ENCODE peak calls at places on chromosome 18, in nine cellular contexts. T is HCT116, A is GM23338, W is HepG2, G is GM12878, J is Panc1, M is K562, O is A549, N is SK-N-SH. R is an unnamed sample.

GRCh38 chr18:21484851-21485636 is 115.5 kb downstream of the ESCO1 start:
- DNase-seq in T (no peak), A (no peak), W (no peak), G (no peak), J (no peak), M (no peak), O (no peak), N (no peak), R (no peak)

GRCh38 chr18:61173579-61173978 is 159.7 kb upstream of the CDH20 start:
- DNase-seq in T (no peak), A (no peak), W (no peak), G (no peak), J (no peak), M (no peak), O (no peak), N (no peak), R (no peak)

GRCh38 chr18:13605477-13605876 is 120.9 kb downstream of the FAM210A start:
- DNase-seq in T (no peak), A (no peak), W (no peak), G (no peak), J (no peak), M (no peak), O (no peak), N (no peak), R (no peak)

GRCh38 chr18:23958036-23958435 is 56.5 kb upstream of the TTC39C start:
- DNase-seq in T (no peak), A (no peak), W (no peak), G (no peak), J (no peak), M (no peak), O (no peak), N (no peak), R (no peak)

GRCh38 chr18:5630057-5630765 is 86.4 kb upstream of the EPB41L3 start:
- DNase-seq in T (no peak), A (peak), W (no peak), G (no peak), J (no peak), M (peak), O (peak), N (peak), R (no peak)

GRCh38 chr18:8536226-8536625 is 73.0 kb upstream of the RAB12 start:
- DNase-seq in T (no peak), A (peak), W (no peak), G (no peak), J (no peak), M (no peak), O (peak), N (peak), R (no peak)

GRCh38 chr18:62179213-62179612 is 7.6 kb downstream of the PIGN start:
- DNase-seq in T (no peak), A (no peak), W (no peak), G (no peak), J (no peak), M (no peak), O (no peak), N (no peak), R (no peak)

GRCh38 chr18:76736309-76736708 is 86.0 kb upstream of the ZNF236 start:
- DNase-seq in T (no peak), A (no peak), W (no peak), G (no peak), J (no peak), M (no peak), O (no peak), N (no peak), R (no peak)

GRCh38 chr18:58645398-58645797 is 16.5 kb upstream of the ALPK2 start:
- DNase-seq in T (no peak), A (no peak), W (no peak), G (no peak), J (no peak), M (no peak), O (no peak), N (no peak), R (no peak)

GRCh38 chr18:24930974-24931373 is 421.0 kb downstream of the ZNF521 start:
- DNase-seq in T (no peak), A (peak), W (peak), G (no peak), J (no peak), M (no peak), O (no peak), N (no peak), R (no peak)

GRCh38 chr18:31447530-31448191 is at the start of gene DSG3:
- DNase-seq in T (no peak), A (peak), W (no peak), G (no peak), J (no peak), M (no peak), O (no peak), N (no peak), R (no peak)

GRCh38 chr18:52190195-52190594 is 149.8 kb upstream of the DCC start:
- DNase-seq in T (no peak), A (no peak), W (no peak), G (peak), J (no peak), M (no peak), O (no peak), N (no peak), R (no peak)

GRCh38 chr18:23227729-23228075 is 92.4 kb downstream of the CABLES1 start:
- DNase-seq in T (no peak), A (no peak), W (peak), G (no peak), J (no peak), M (no peak), O (no peak), N (no peak), R (no peak)

GRCh38 chr18:23163786-23164583 is 28.7 kb downstream of the CABLES1 start:
- DNase-seq in T (no peak), A (no peak), W (no peak), G (no peak), J (no peak), M (no peak), O (no peak), N (no peak), R (no peak)

GRCh38 chr18:21636769-21637168 is 24.7 kb downstream of the SNRPD1 start:
- DNase-seq in T (no peak), A (no peak), W (no peak), G (no peak), J (no peak), M (no peak), O (no peak), N (no peak), R (no peak)

GRCh38 chr18:62767321-62767720 is 52.0 kb downstream of the PHLPP1 start:
- DNase-seq in T (no peak), A (no peak), W (no peak), G (no peak), J (no peak), M (no peak), O (no peak), N (no peak), R (no peak)

GRCh38 chr18:41982942-41983660 is 28.1 kb downstream of the PIK3C3 start:
- DNase-seq in T (no peak), A (no peak), W (no peak), G (no peak), J (no peak), M (no peak), O (no peak), N (no peak), R (no peak)

GRCh38 chr18:75218524-75218923 is 7.9 kb downstream of the TSHZ1 start:
- DNase-seq in T (no peak), A (no peak), W (no peak), G (no peak), J (no peak), M (no peak), O (no peak), N (no peak), R (no peak)

GRCh38 chr18:47254341-47254939 is 3.0 kb upstream of the SKOR2 start:
- DNase-seq in T (no peak), A (peak), W (peak), G (no peak), J (no peak), M (peak), O (no peak), N (no peak), R (peak)

GRCh38 chr18:48519431-48520100 is 19.3 kb upstream of the CTIF start:
- DNase-seq in T (no peak), A (no peak), W (no peak), G (no peak), J (no peak), M (no peak), O (no peak), N (no peak), R (no peak)

GRCh38 chr18:8943900-8944870 is 158.3 kb upstream of the NDUFV2 start:
- DNase-seq in T (no peak), A (no peak), W (no peak), G (no peak), J (no peak), M (peak), O (no peak), N (no peak), R (no peak)

GRCh38 chr18:36352384-36352783 is 54.9 kb downstream of the FHOD3 start:
- DNase-seq in T (no peak), A (no peak), W (no peak), G (no peak), J (no peak), M (no peak), O (peak), N (no peak), R (no peak)

GRCh38 chr18:59419386-59419785 is 60.3 kb upstream of the LMAN1 start:
- DNase-seq in T (no peak), A (no peak), W (no peak), G (no peak), J (no peak), M (no peak), O (no peak), N (no peak), R (no peak)

GRCh38 chr18:48869591-48869990 is 81.2 kb downstream of the SMAD7 start:
- DNase-seq in T (no peak), A (no peak), W (no peak), G (no peak), J (no peak), M (no peak), O (no peak), N (no peak), R (no peak)

GRCh38 chr18:78878335-78878734 is 101.3 kb upstream of the SALL3 start:
- DNase-seq in T (no peak), A (no peak), W (no peak), G (no peak), J (no peak), M (no peak), O (no peak), N (no peak), R (no peak)

GRCh38 chr18:13241083-13241892 is 22.7 kb downstream of the LDLRAD4 start:
- DNase-seq in T (no peak), A (no peak), W (no peak), G (no peak), J (no peak), M (no peak), O (no peak), N (no peak), R (no peak)

GRCh38 chr18:78528437-78529228 is 451.0 kb upstream of the SALL3 start:
- DNase-seq in T (no peak), A (no peak), W (no peak), G (no peak), J (no peak), M (no peak), O (no peak), N (no peak), R (no peak)

GRCh38 chr18:74524097-74524496 is 10.2 kb upstream of the CNDP1 start:
- DNase-seq in T (no peak), A (no peak), W (no peak), G (no peak), J (no peak), M (no peak), O (no peak), N (no peak), R (no peak)

DNA sequence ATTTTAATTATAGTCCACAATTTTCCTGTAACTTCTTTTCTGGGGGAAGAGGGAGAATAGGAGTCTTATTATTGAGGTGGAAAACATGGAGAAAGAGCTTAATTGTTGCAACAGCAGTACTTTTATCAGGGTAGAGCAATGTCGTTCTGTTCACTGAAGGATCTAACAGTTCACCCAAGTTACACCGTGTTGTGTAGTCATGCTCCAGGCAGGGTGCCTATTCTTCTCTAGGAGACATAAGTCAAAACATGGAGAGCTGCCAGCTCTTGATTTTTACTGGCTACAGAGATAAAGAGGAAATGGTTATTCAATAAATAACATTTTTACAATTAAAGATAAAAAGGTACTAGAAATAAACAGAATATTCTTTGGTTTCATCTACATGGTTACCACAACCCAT is 594.3 kb upstream of the NETO1 start:
- DNase-seq in T (no peak), A (no peak), W (no peak), G (no peak), J (no peak), M (no peak), O (no peak), N (no peak), R (no peak)
- TF ChIP-seq REST in T (no peak), A (no peak), W (no peak), G (no peak), J (no peak), M (no peak), O (no peak), N (no peak), R (no peak)

GRCh38 chr18:56659111-56659510 is 8.0 kb downstream of the WDR7 start:
- DNase-seq in T (no peak), A (no peak), W (no peak), G (no peak), J (no peak), M (no peak), O (no peak), N (no peak), R (no peak)

GRCh38 chr18:56662502-56662901 is 11.3 kb downstream of the WDR7 start:
- DNase-seq in T (no peak), A (no peak), W (no peak), G (no peak), J (no peak), M (no peak), O (no peak), N (no peak), R (no peak)

GRCh38 chr18:56661414-56662101 is 10.4 kb downstream of the WDR7 start:
- DNase-seq in T (no peak), A (no peak), W (no peak), G (no peak), J (no peak), M (no peak), O (no peak), N (no peak), R (no peak)

GRCh38 chr18:56660655-56661054 is 9.5 kb downstream of the WDR7 start:
- DNase-seq in T (no peak), A (no peak), W (no peak), G (no peak), J (no peak), M (no peak), O (no peak), N (no peak), R (no peak)

GRCh38 chr18:56662902-56663301 is 11.7 kb downstream of the WDR7 start:
- DNase-seq in T (no peak), A (no peak), W (no peak), G (no peak), J (no peak), M (no peak), O (no peak), N (no peak), R (no peak)
- H3K27ac ChIP-seq in T (no peak), A (no peak), W (no peak), G (no peak), J (no peak), M (peak), O (no peak), N (no peak), R (no peak)

GRCh38 chr18:32896781-32897547 is 124.1 kb upstream of the KLHL14 start:
- DNase-seq in T (no peak), A (peak), W (no peak), G (no peak), J (no peak), M (no peak), O (no peak), N (no peak), R (no peak)

GRCh38 chr18:32902566-32903330 is 129.9 kb upstream of the KLHL14 start:
- DNase-seq in T (no peak), A (no peak), W (no peak), G (no peak), J (no peak), M (no peak), O (no peak), N (no peak), R (no peak)

GRCh38 chr18:32893915-32894314 is 121.1 kb upstream of the KLHL14 start:
- DNase-seq in T (no peak), A (peak), W (peak), G (no peak), J (no peak), M (no peak), O (peak), N (peak), R (peak)

DNA sequence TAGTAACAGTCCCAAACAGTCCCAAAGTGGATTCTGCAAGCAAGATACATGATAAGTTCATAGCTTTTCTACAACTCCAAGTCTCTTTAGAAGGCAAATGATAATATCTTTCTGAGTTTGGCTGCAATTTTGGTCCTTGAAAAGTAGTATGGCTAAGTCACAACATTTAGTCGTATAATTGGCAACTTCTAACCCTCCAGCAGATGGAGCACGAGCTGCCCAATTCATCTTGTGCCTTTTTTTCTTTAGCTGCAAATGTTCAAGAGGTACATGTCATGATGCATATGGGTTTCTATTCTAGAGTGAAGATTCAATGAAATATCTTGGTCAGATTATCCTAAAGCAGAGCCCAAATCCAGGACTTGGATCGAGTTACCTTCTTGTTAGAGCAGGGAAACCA is 127.0 kb upstream of the KLHL14 start:
- DNase-seq in T (no peak), A (no peak), W (peak), G (no peak), J (no peak), M (no peak), O (no peak), N (no peak), R (no peak)
- TF ChIP-seq REST in T (no peak), A (no peak), W (no peak), G (no peak), J (no peak), M (no peak), O (no peak), N (no peak), R (no peak)

DNA sequence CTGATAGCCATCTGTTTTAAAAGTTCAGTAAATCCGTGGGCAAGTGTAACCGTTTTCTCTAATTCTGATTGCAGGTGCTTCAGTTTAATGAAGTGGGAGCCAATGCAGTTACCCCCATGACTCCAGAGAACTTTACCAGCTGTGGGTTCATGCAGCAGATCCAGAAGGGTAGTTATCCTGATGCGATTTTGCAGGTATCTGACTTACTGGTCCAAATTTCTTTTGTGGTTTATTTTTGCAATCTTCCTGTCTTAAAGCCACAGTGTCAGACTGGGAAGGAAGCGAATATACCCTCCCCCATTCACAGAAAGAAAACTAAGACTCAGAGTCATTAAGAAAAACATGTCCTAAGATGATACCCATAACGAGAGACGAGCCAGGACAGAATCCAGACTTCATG is 7.7 kb downstream of the SERPINB2 start:
- DNase-seq in T (no peak), A (no peak), W (no peak), G (no peak), J (no peak), M (no peak), O (no peak), N (no peak), R (peak)
- H3K27ac ChIP-seq in T (no peak), A (no peak), W (no peak), G (no peak), J (no peak), M (no peak), O (no peak), N (no peak), R (peak)

GRCh38 chr18:53756607-53756972 is 467.9 kb downstream of the MBD2 start:
- DNase-seq in T (no peak), A (no peak), W (no peak), G (no peak), J (no peak), M (no peak), O (no peak), N (no peak), R (no peak)

GRCh38 chr18:53754154-53754553 is 470.3 kb downstream of the MBD2 start:
- DNase-seq in T (no peak), A (no peak), W (no peak), G (no peak), J (no peak), M (no peak), O (no peak), N (no peak), R (no peak)

GRCh38 chr18:53755914-53756606 is 468.4 kb downstream of the MBD2 start:
- DNase-seq in T (no peak), A (no peak), W (no peak), G (no peak), J (no peak), M (no peak), O (no peak), N (no peak), R (no peak)

GRCh38 chr18:53753616-53754015 is 470.9 kb downstream of the MBD2 start:
- DNase-seq in T (no peak), A (no peak), W (no peak), G (no peak), J (no peak), M (no peak), O (no peak), N (peak), R (no peak)

DNA sequence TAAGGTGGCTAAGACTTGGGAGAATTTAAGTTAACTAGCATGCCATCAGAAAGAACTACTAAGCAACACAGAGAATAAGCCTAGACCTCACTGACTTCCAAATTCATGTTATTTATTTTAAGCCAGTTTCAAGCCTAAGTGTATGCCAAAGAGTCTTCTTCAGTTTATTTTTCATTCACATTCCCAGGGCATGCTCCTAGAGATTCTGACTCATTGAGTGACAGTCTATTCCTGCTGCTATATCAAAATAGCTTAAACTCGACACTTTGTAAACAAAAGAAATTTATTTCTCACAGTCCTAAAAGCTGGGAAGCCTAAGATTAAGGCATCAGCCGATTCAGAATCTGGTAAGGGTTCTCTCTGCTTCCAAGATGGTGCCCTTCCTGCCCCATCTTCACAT is 467.1 kb downstream of the MBD2 start:
- DNase-seq in T (no peak), A (no peak), W (no peak), G (no peak), J (no peak), M (no peak), O (no peak), N (no peak), R (no peak)
- TF ChIP-seq REST in T (no peak), A (no peak), W (no peak), G (no peak), J (no peak), M (no peak), O (no peak), N (no peak), R (no peak)

DNA sequence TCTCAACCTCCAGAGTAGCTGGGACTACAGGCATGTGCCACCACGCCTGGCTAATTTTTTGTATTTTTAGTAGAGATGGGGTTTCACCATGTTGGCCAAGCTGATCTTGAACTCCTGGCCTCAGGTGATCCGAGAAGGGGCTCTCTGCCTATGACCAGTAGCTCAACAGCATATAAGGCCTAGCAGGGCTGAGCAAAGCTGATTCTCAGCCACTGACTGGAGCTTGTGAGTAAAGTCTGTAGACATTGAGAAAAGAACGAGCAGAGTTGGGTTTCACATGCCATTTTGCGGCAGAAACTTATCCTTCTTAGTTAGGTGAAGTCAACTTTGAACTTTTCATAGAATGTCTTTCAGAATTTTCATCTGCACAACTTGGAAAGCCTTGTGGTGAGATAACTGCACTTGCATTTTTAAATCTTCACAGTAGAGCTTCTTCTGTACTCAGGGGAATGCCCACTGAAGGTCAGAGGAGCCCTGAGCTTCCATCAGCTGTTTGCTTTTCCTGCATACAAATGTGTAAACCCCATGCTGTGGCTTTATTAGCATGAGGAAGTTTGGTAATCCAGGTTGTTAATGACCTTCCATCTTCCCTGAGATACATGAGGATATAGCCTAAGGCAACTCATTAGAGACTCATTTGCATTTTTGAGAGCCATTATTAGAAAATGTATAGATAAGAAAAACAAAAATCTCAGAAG is 602.4 kb downstream of the METTL4 start:
- DNase-seq in T (no peak), A (peak), W (no peak), G (no peak), J (no peak), M (no peak), O (no peak), N (no peak), R (no peak)
- H3K27ac ChIP-seq in T (no peak), A (no peak), W (no peak), G (no peak), J (no peak), M (no peak), O (no peak), N (no peak), R (no peak)